ENCODE peak calls at places on chromosomes 5 and 9, in seven cellular contexts. B is tibial artery, Y is psoas muscle, E is endothelial cell of umbilical vein, K is cardiac muscle cell, V is IMR-90, C is sigmoid colon. A is an unnamed sample. For H3K4me1, the result is how much of the 10 kb centered on the place peaks cover.

GRCh38 chr9:112917027-112917986 is 26.6 kb upstream of the SLC46A2 start:
- DNase-seq in V (no peak), B (no peak), K (no peak), C (no peak), E (no peak), Y (no peak), A (no peak)

GRCh38 chr9:113999256-114000062 is 78.6 kb downstream of the AMBP start:
- DNase-seq in K (no peak), E (no peak), C (no peak), V (no peak), Y (no peak), B (no peak), A (no peak)

GRCh38 chr5:146770546-146770945 is 108.0 kb downstream of the PPP2R2B start:
- DNase-seq in K (no peak), C (no peak), V (no peak), B (no peak), Y (no peak), E (no peak), A (no peak)

GRCh38 chr5:67773439-67773988 is 442.0 kb upstream of the PIK3R1 start:
- DNase-seq in B (no peak), E (peak), C (peak), K (peak), Y (no peak), V (no peak), A (no peak)

GRCh38 chr5:87645241-87645640 is 232.5 kb upstream of the CCNH start:
- DNase-seq in K (no peak), V (no peak), C (no peak), B (no peak), E (no peak), Y (no peak), A (no peak)

GRCh38 chr5:83866191-83866590 is 145.5 kb upstream of the HAPLN1 start:
- DNase-seq in V (no peak), Y (no peak), C (no peak), E (no peak), K (no peak), B (no peak), A (no peak)

GRCh38 chr9:21964925-21965385 is 29.2 kb downstream of the CDKN2A start:
- DNase-seq in C (peak), K (peak), B (no peak), E (peak), V (no peak), Y (peak), A (no peak)

GRCh38 chr5:1495525-1495897 is 28.2 kb downstream of the LPCAT1 start:
- DNase-seq in Y (no peak), K (no peak), C (no peak), E (no peak), V (no peak), B (no peak), A (no peak)

GRCh38 chr5:98905857-98906688 is 22.7 kb downstream of the CHD1 start:
- DNase-seq in K (peak), V (peak), B (no peak), C (no peak), Y (no peak), E (peak), A (no peak)

DNA sequence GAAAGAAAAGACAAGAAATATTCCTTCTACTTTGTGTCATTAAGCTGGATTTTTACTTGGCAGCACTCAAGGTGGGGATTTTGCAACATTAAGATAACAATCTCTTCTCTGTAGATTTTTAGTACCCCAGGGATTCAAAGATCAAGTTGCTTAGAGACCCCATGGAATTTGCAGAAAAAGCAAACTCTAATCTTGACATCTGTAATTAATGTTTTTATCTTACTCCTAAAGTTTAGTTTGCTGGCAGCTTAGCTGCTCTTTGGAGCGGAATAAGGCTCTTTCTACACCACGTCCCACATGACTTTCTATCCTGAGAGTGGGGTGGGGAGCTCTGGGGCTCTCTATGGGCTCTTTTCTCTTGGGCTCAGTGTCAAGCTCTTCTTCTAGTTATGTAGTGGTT is 21.7 kb upstream of the SPDL1 start:
- DNase-seq in C (no peak), B (no peak), K (peak), V (no peak), E (no peak), Y (no peak), A (no peak)
- H3K4me1 ChIP-seq in C (under half), B (under half), K (under half), V (under half), E (under half), Y (under half), A (under half)

DNA sequence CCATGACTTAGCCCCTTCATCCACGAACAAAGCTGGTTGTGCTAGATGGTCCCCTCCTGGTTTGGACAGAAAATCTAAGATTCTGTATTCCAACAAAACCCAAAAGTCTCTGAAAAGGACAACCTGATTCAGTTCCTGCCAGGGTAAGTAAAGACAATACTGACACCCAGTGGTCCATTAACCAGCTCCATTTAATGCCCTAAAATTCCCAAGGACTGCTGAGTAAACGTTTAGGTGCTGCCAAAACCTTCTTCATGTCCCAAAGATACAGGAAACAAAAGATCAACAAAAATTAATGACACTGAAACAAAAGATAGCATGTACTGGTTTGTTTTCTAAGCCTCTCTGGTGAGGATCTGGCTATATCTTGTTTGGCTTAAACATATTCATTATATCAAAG is 25.3 kb upstream of the PPP1R2B start:
- DNase-seq in C (no peak), V (peak), E (no peak), B (no peak), Y (no peak), K (peak), A (no peak)
- TF ChIP-seq CTCF in C (peak), V (peak), E (no peak), B (peak), Y (peak), K (peak), A (peak)

GRCh38 chr9:94081435-94081834 is 2.8 kb upstream of the PTPDC1 start:
- DNase-seq in C (no peak), Y (no peak), V (no peak), B (no peak), K (no peak), E (no peak), A (no peak)
- H3K27ac ChIP-seq in C (peak), Y (no peak), V (no peak), B (no peak), K (no peak), E (no peak), A (peak)

DNA sequence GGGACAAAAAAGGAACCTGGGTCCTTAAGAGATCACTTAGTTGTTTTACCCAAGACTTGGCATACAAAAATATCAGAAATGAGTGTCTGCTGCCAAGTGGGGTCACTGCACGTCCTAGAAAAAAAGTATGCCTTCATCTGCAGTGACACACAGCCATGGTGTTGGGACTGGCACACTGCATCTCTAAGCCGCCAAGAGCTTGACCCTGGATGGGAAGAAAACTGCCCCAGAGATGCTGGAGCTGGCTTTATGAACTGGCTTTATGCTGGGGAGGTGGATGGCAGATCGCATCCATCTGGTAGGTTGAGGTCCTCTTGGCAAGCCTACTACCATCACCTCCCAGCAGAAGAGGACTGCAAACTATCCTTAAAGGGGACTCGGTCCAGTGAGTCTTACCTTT is 51.6 kb downstream of the IRF1 start:
- DNase-seq in K (no peak), E (no peak), Y (no peak), C (no peak), V (no peak), B (peak), A (no peak)
- H3K4me1 ChIP-seq in K (under half), E (under half), Y (half or more), C (half or more), V (under half), B (under half), A (half or more)

A was measured in heart right ventricle.